ENCODE peak calls at places on chromosomes 3 and 15, in eight cellular contexts. One of them, this sample, is unnamed.

GRCh38 chr15:67373266-67373665 is 118.7 kb downstream of the IQCH start:
- DNase-seq in fibroblast of mammary gland: no peak
- DNase-seq in mammary epithelial cell: no peak
- DNase-seq in WTC11: no peak
- DNase-seq in neural crest cell: no peak
- DNase-seq in GM12864: no peak
- DNase-seq in NAMALWA: no peak
- DNase-seq in T-helper 9 cell: no peak
- DNase-seq in this sample: no peak

GRCh38 chr3:170724599-170724998 is 138.7 kb upstream of the SLC7A14 start:
- DNase-seq in T-helper 9 cell: no peak
- DNase-seq in WTC11: no peak
- DNase-seq in fibroblast of mammary gland: peak
- DNase-seq in NAMALWA: no peak
- DNase-seq in neural crest cell: no peak
- DNase-seq in GM12864: no peak
- DNase-seq in mammary epithelial cell: peak
- DNase-seq in this sample: no peak

GRCh38 chr3:154992655-154993054 is 87.5 kb upstream of the MME start:
- DNase-seq in GM12864: no peak
- DNase-seq in neural crest cell: no peak
- DNase-seq in T-helper 9 cell: no peak
- DNase-seq in NAMALWA: no peak
- DNase-seq in mammary epithelial cell: no peak
- DNase-seq in fibroblast of mammary gland: no peak
- DNase-seq in WTC11: no peak
- DNase-seq in this sample: no peak

GRCh38 chr15:75455424-75455981 is 4.0 kb upstream of the SIN3A start:
- DNase-seq in T-helper 9 cell: peak
- DNase-seq in fibroblast of mammary gland: peak
- DNase-seq in mammary epithelial cell: peak
- DNase-seq in GM12864: no peak
- DNase-seq in WTC11: peak
- DNase-seq in neural crest cell: peak
- DNase-seq in NAMALWA: peak
- DNase-seq in this sample: peak

GRCh38 chr3:32630266-32630665 is 54.7 kb upstream of the CNOT10 start:
- DNase-seq in T-helper 9 cell: no peak
- DNase-seq in neural crest cell: no peak
- DNase-seq in GM12864: no peak
- DNase-seq in WTC11: no peak
- DNase-seq in NAMALWA: no peak
- DNase-seq in fibroblast of mammary gland: peak
- DNase-seq in mammary epithelial cell: peak
- DNase-seq in this sample: no peak

GRCh38 chr15:90883971-90884718 is at the start of gene FES:
- DNase-seq in T-helper 9 cell: no peak
- DNase-seq in NAMALWA: no peak
- DNase-seq in mammary epithelial cell: no peak
- DNase-seq in WTC11: peak
- DNase-seq in GM12864: no peak
- DNase-seq in fibroblast of mammary gland: no peak
- DNase-seq in neural crest cell: peak
- DNase-seq in this sample: no peak

GRCh38 chr3:170985304-170985703 is 41.2 kb downstream of the SLC2A2 start:
- DNase-seq in T-helper 9 cell: no peak
- DNase-seq in fibroblast of mammary gland: no peak
- DNase-seq in mammary epithelial cell: no peak
- DNase-seq in neural crest cell: no peak
- DNase-seq in NAMALWA: no peak
- DNase-seq in WTC11: no peak
- DNase-seq in GM12864: no peak
- DNase-seq in this sample: no peak

GRCh38 chr3:170752571-170753155 is 117.3 kb downstream of the RPL22L1 start:
- DNase-seq in fibroblast of mammary gland: no peak
- DNase-seq in GM12864: no peak
- DNase-seq in mammary epithelial cell: peak
- DNase-seq in T-helper 9 cell: no peak
- DNase-seq in WTC11: no peak
- DNase-seq in neural crest cell: no peak
- DNase-seq in NAMALWA: no peak
- DNase-seq in this sample: no peak